ENCODE peak calls at places on chromosomes 13 and 19, in four cellular contexts. K is Calu3; O is CD4-positive, alpha-beta T cell; I is dorsolateral prefrontal cortex. H is an unnamed sample.

GRCh38 chr19:35107541-35107939 is 8.1 kb upstream of the FXYD3 start:
- DNase-seq in O (no peak), K (peak), I (peak), H (no peak)

GRCh38 chr13:43511260-43511970 is 275.4 kb downstream of the ENOX1 start:
- DNase-seq in K (no peak), O (no peak), I (no peak), H (no peak)

GRCh38 chr19:43752287-43752875 is 2.4 kb downstream of the SMG9 start:
- DNase-seq in O (no peak), K (no peak), I (no peak), H (no peak)

GRCh38 chr19:3656073-3656746 is 29.6 kb upstream of the CACTIN start:
- DNase-seq in I (no peak), K (no peak), O (no peak), H (no peak)

GRCh38 chr19:52070496-52070895 is 21.9 kb upstream of the ZNF432 start:
- DNase-seq in O (no peak), K (no peak), I (no peak), H (no peak)

GRCh38 chr13:80508031-80508430 is 167.1 kb upstream of the SPRY2 start:
- DNase-seq in K (no peak), I (no peak), O (no peak), H (no peak)

GRCh38 chr13:47146136-47146535 is 249.3 kb upstream of the HTR2A start:
- DNase-seq in K (no peak), O (no peak), I (no peak), H (peak)

GRCh38 chr13:93098972-93099371 is 127.6 kb upstream of the GPC6 start:
- DNase-seq in I (no peak), O (no peak), K (no peak), H (no peak)

GRCh38 chr13:111981006-111981405 is 85.9 kb upstream of the SOX1 start:
- DNase-seq in I (no peak), O (no peak), K (no peak), H (no peak)

GRCh38 chr19:2625434-2625833 is 77.1 kb downstream of the GNG7 start:
- DNase-seq in I (no peak), K (peak), O (no peak), H (no peak)

GRCh38 chr19:54684537-54684936 is 21.8 kb downstream of the LILRB4 start:
- DNase-seq in K (peak), I (no peak), O (no peak), H (no peak)

GRCh38 chr13:49272296-49272695 is 24.6 kb downstream of the CDADC1 start:
- DNase-seq in K (no peak), I (no peak), O (no peak), H (no peak)

GRCh38 chr13:97211357-97211756 is 10.8 kb upstream of the MBNL2 start:
- DNase-seq in O (no peak), I (no peak), K (no peak), H (no peak)

GRCh38 chr13:29664591-29664990 is 69.1 kb upstream of the SLC7A1 start:
- DNase-seq in I (no peak), K (no peak), O (no peak), H (no peak)

GRCh38 chr19:18636969-18637629 is at the start of gene KLHL26:
- DNase-seq in O (no peak), I (no peak), K (no peak), H (no peak)

GRCh38 chr19:20388826-20389225 is 176.8 kb downstream of the ZNF737 start:
- DNase-seq in I (no peak), O (no peak), K (no peak), H (no peak)

GRCh38 chr13:86572115-86572514 is 772.9 kb upstream of the SLITRK6 start:
- DNase-seq in I (no peak), O (no peak), K (no peak), H (no peak)

GRCh38 chr19:17790059-17790780 is 4.7 kb upstream of the B3GNT3 start:
- DNase-seq in I (no peak), O (no peak), K (no peak), H (no peak)

GRCh38 chr13:89968468-89968867 is 1379.0 kb upstream of the MIR17HG start:
- DNase-seq in I (no peak), K (no peak), O (no peak), H (no peak)

GRCh38 chr19:1684573-1684912 is 32.1 kb upstream of the TCF3 start:
- DNase-seq in O (no peak), I (no peak), K (no peak), H (no peak)

GRCh38 chr13:19182536-19182935 is 912 bp upstream of the TUBA3C start:
- DNase-seq in K (no peak), I (no peak), O (no peak), H (no peak)

GRCh38 chr13:99307247-99307646 is at the start of gene GPR183:
- DNase-seq in O (no peak), I (no peak), K (no peak), H (no peak)

GRCh38 chr19:40775632-40776022 is 306 bp downstream of the MIA start:
- DNase-seq in O (no peak), K (no peak), I (no peak), H (no peak)

GRCh38 chr19:2848625-2849024 is 7.3 kb downstream of the ZNF555 start:
- DNase-seq in K (no peak), I (no peak), O (no peak), H (no peak)

GRCh38 chr19:28213476-28214082 is 999.4 kb downstream of the UQCRFS1 start:
- DNase-seq in O (no peak), K (no peak), I (no peak), H (no peak)

GRCh38 chr13:43021926-43022670 is 1.3 kb upstream of the DNAJC15 start:
- DNase-seq in K (no peak), O (no peak), I (no peak), H (no peak)

GRCh38 chr19:52981329-52981728 is 18.6 kb upstream of the ZNF816 start:
- DNase-seq in K (no peak), I (no peak), O (no peak), H (no peak)

GRCh38 chr13:94617389-94618000 is 15.8 kb downstream of the GPR180 start:
- DNase-seq in K (peak), I (no peak), O (peak), H (no peak)

GRCh38 chr19:43798546-43799409 is 3.5 kb downstream of the LYPD5 start:
- DNase-seq in K (peak), I (peak), O (peak), H (no peak)

GRCh38 chr19:6233051-6233826 is 46.5 kb downstream of the MLLT1 start:
- DNase-seq in K (no peak), I (no peak), O (no peak), H (no peak)

GRCh38 chr19:42081584-42082258 is 5.8 kb downstream of the ZNF574 start:
- DNase-seq in I (no peak), O (no peak), K (peak), H (no peak)

GRCh38 chr13:76836311-76836710 is 49.9 kb downstream of the KCTD12 start:
- DNase-seq in K (no peak), O (no peak), I (no peak), H (no peak)

GRCh38 chr13:48783181-48783630 is 129.5 kb downstream of the CYSLTR2 start:
- DNase-seq in K (peak), I (no peak), O (no peak), H (peak)

GRCh38 chr19:52922841-52923781 is at the start of gene ZNF888:
- DNase-seq in K (peak), O (peak), I (peak), H (no peak)

GRCh38 chr13:112928958-112929777 is 39.8 kb upstream of the MCF2L start:
- DNase-seq in I (no peak), O (no peak), K (peak), H (no peak)

GRCh38 chr19:2278504-2279158 is 3.3 kb downstream of the PEAK3 start:
- DNase-seq in K (no peak), I (no peak), O (no peak), H (no peak)

GRCh38 chr19:4575267-4575793 is 15.8 kb upstream of the SEMA6B start:
- DNase-seq in O (no peak), I (no peak), K (peak), H (peak)

GRCh38 chr19:45990113-45990728 is 5.0 kb upstream of the CCDC61 start:
- DNase-seq in K (no peak), O (no peak), I (no peak), H (no peak)

GRCh38 chr19:32862741-32863140 is 6.8 kb downstream of the SLC7A9 start:
- DNase-seq in O (no peak), K (no peak), I (no peak), H (no peak)

DNA sequence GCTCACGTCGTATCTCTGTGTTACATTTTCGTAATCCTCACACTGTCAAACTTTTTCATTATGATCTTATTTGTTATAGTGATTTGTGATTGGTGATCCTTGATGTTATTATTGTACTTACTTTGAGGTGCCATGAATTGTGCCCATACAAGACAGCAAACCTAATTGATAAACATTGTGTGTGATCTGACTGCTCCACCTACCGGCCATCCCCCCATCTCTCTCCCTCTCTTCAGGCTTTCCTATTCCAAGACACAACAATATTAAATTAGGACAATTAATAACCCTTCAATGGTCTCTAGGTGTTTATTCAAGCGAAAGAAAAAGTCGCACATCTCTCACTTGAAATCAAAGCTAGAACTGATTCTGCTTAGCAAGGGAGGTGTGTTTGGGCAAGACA is 349.3 kb downstream of the RBM26 start:
- DNase-seq in K (no peak), O (no peak), I (no peak), H (no peak)
- TF ChIP-seq CTCF in K (no peak), O (no peak), I (no peak), H (no peak)

GRCh38 chr19:14361824-14362223 is 19.4 kb upstream of the ADGRE5 start:
- DNase-seq in K (no peak), I (no peak), O (no peak), H (no peak)
- TF ChIP-seq CTCF in K (no peak), I (no peak), O (peak), H (no peak)

DNA sequence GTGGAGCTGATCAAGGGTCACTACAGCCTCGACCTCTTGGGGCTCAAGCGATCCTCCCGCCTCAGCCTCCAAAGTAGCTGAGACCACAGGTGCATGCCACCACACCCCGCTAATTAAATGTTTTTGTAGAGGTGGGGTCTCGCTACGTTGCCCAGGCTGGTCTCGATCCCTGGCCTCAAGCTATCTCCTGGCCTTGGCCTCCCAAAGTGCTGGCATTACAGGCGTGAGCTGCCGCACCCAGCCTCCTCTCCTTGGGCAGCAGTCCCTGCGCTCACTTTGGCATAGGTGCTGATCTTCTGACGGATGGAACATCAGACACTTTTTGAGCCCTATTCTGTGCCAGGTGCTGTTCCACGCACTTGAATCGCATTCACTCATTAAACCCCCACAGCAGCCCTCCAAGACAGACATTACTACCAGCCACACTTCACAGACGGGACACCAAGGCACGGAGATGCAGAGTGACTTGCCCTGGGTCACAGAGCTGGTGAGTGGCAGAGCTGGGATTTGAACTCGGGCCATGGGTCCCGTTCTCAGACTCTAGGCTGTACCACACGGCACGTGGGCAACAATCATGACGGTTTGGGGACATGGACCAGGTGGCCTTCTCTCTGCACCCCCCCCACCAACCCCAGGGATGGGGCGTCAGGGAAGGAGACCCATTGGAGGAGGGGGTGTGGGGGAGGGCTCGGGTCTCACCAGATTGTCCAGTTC is 3.2 kb downstream of the MEIS3 start:
- DNase-seq in O (no peak), I (no peak), K (no peak), H (no peak)
- TF ChIP-seq CTCF in O (no peak), I (no peak), K (no peak), H (no peak)

GRCh38 chr13:106599875-106600797 is 32.2 kb upstream of the ARGLU1 start:
- DNase-seq in O (no peak), K (no peak), I (no peak), H (no peak)
- TF ChIP-seq CTCF in O (no peak), K (no peak), I (no peak), H (no peak)

DNA sequence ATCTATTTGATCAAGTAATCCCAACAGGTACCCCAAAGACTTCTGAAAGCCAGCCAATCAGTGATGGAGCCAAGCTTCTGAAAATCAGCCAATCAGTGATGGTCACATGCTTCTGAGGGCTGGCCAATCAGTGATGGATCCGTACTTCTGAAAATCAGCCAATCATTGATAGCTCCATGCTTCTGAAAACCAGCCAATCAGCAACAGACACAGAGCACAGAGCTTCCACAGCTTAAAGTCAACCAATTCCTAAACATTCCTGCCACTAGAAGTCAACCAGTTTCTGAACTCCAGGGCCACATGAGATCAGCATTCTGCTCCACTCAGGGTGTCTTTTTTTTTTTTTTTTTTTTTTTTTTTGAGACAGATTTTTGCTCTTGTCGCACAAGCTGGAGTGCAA is 8.2 kb upstream of the HSD17B14 start:
- DNase-seq in O (no peak), I (no peak), K (no peak), H (no peak)
- TF ChIP-seq CTCF in O (no peak), I (no peak), K (no peak), H (no peak)